ENCODE peak calls at places on chromosome X, in five cellular contexts. X is uterus; K is CD8-positive, alpha-beta T cell; C is GM12865; P is cardiac fibroblast. I is an unnamed sample.

GRCh38 chrX:70439016-70439415 is 5.6 kb upstream of the DLG3 start:
- DNase-seq in X (no peak), K (no peak), C (peak; percentile 49), P (peak; percentile 13), I (no peak)

GRCh38 chrX:53249387-53250042 is 24.5 kb upstream of the KDM5C start:
- DNase-seq in X (no peak), K (no peak), C (no peak), P (no peak), I (no peak)

GRCh38 chrX:77771601-77772000 is 14.4 kb downstream of the ATRX start:
- DNase-seq in X (no peak), K (no peak), C (no peak), P (peak; percentile 29), I (no peak)

GRCh38 chrX:54758114-54759055 is 39.7 kb downstream of the ITIH6 start:
- DNase-seq in X (no peak), K (no peak), C (no peak), P (no peak), I (no peak)

GRCh38 chrX:47807548-47807947 is 29.2 kb upstream of the ZNF81 start:
- DNase-seq in X (no peak), K (no peak), C (no peak), P (no peak), I (no peak)

GRCh38 chrX:40947276-40947675 is 138.0 kb upstream of the USP9X start:
- DNase-seq in X (no peak), K (no peak), C (no peak), P (peak; percentile 67), I (no peak)

GRCh38 chrX:40176256-40176978 is 78.7 kb upstream of the BCOR start:
- DNase-seq in X (peak; percentile 47), K (peak; percentile 79), C (peak; percentile 88), P (peak; percentile 54), I (no peak)

GRCh38 chrX:71181558-71181909 is 36.9 kb downstream of the NLGN3 start:
- DNase-seq in X (no peak), K (peak; percentile 28), C (peak; percentile 87), P (peak; percentile 10), I (no peak)

GRCh38 chrX:38941675-38942074 is 140.4 kb downstream of the MID1IP1 start:
- DNase-seq in X (no peak), K (no peak), C (no peak), P (peak; percentile 32), I (no peak)

GRCh38 chrX:38811515-38812239 is 10.4 kb downstream of the MID1IP1 start:
- DNase-seq in X (no peak), K (no peak), C (peak; percentile 21), P (no peak), I (no peak)

GRCh38 chrX:47156611-47157520 is 11.8 kb downstream of the RBM10 start:
- DNase-seq in X (no peak), K (no peak), C (no peak), P (no peak), I (peak; percentile 15)

GRCh38 chrX:46994096-46994495 is 81.9 kb downstream of the JADE3 start:
- DNase-seq in X (no peak), K (no peak), C (no peak), P (no peak), I (no peak)

GRCh38 chrX:68177542-68177941 is 255.8 kb downstream of the OPHN1 start:
- DNase-seq in X (no peak), K (no peak), C (no peak), P (no peak), I (no peak)

GRCh38 chrX:84475596-84475995 is 26.7 kb downstream of the HDX start:
- DNase-seq in X (no peak), K (no peak), C (no peak), P (no peak), I (no peak)

GRCh38 chrX:71998836-71999509 is 88.3 kb downstream of the NHSL2 start:
- DNase-seq in X (peak; percentile 43), K (peak; percentile 52), C (peak; percentile 29), P (peak; percentile 33), I (no peak)

GRCh38 chrX:14427614-14428013 is 101.7 kb upstream of the GLRA2 start:
- DNase-seq in X (no peak), K (no peak), C (no peak), P (no peak), I (no peak)

GRCh38 chrX:40279762-40280161 is 182.0 kb upstream of the BCOR start:
- DNase-seq in X (no peak), K (no peak), C (no peak), P (no peak), I (no peak)

GRCh38 chrX:2629316-2630168 is 61.6 kb upstream of the CD99 start:
- DNase-seq in X (no peak), K (no peak), C (peak; percentile 6), P (no peak), I (no peak)

GRCh38 chrX:9310596-9310995 is 154.3 kb upstream of the TBL1X start:
- DNase-seq in X (no peak), K (no peak), C (no peak), P (peak; percentile 7), I (no peak)

GRCh38 chrX:123215397-123216089 is 31.5 kb downstream of the GRIA3 start:
- DNase-seq in X (no peak), K (no peak), C (no peak), P (no peak), I (no peak)

GRCh38 chrX:71053217-71053621 is 14.9 kb downstream of the SNX12 start:
- DNase-seq in X (no peak), K (no peak), C (peak; percentile 90), P (peak; percentile 69), I (no peak)

GRCh38 chrX:71282514-71283408 is 674 bp upstream of the NONO start:
- DNase-seq in X (no peak), K (peak; percentile 43), C (peak; percentile 73), P (peak; percentile 51), I (peak; percentile 1)

DNA sequence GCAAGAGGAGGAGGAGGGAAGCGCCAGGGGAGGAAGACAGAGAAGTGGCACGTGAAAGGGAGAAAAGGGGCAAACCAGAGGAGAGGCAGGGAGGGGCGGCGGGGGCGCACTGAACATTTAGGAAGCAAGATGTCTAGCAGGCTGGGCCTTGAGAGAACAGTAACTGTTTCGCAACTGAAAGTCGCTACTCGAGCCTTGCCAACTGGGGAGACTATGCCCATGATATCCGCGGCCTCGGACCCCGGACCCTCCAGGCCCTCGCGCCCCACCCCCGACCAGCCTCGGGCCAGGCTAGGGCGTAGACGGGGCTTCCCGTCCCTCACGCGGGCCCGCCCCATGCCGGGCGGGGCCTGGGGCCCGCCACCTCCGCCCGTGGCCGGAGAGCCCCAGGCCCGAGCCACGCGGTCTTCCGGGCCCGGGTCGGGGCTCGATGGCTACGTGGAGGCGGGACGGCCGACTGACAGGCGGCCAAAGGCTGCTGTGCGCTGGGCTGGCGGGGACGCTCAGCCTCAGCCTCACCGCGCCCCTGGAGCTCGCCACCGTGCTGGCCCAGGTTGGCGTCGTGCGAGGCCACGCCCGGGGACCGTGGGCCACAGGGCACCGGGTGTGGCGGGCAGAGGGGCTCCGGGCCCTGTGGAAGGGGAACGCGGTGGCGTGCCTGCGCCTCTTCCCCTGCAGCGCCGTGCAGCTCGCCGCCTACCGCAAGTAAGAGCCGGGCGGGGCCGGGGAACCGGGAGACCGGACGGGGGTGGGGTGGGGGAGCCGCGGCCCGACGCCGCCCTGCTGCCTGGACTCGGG is at the start of gene SLC25A43:
- DNase-seq in X (peak; percentile 28), K (peak; percentile 22), C (peak; percentile 58), P (peak; percentile 49), I (no peak)
- H3K4me3 ChIP-seq in X (peak within 1 kb of the TSS; percentile 31), K (peak within 1 kb of the TSS; percentile 57), C (peak within 1 kb of the TSS; percentile 80), P (peak within 1 kb of the TSS; percentile 56), I (peak within 1 kb of the TSS; percentile 51)

GRCh38 chrX:21757960-21758359 is at the start of gene SMPX:
- DNase-seq in X (no peak), K (no peak), C (no peak), P (no peak), I (no peak)

GRCh38 chrX:21758488-21758887 is 572 bp upstream of the SMPX start:
- DNase-seq in X (no peak), K (no peak), C (no peak), P (no peak), I (no peak)

DNA sequence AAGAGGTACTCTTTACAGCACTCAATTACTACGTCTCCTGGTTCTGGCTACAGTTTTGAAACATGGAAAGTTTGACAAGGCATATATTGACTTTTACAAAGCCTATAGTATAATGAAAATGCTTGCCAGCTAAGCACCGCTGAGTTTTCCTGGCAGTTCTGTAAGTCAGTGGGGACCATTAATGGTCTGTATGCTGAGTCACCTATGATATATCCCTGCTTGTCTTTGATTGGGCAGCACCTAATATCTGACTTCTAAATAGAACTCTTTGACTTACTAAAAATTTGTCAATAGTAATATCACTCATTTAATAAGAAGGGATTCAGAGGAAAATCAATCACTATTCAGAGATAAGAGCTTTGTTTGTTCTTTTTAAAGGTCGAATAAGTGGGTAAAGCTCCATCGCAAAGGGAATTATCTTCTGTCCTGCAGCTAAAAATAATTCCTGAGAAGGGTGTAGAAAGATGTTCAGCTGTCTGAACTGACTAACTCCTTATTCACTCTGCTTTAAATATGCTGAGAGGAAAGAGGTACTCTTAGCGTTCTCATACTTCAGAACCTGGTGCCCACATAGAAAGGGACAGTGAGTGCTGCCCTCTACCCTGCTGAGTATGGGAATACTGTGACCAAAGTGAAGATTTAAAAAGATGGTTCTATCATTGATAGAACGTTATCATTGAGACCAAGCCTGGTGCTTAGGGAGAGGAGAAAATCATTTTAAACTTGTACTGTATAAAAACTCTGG is 959 bp downstream of the SMPX start:
- DNase-seq in X (no peak), K (no peak), C (no peak), P (no peak), I (no peak)
- TF ChIP-seq CTCF in X (no peak), K (no peak), C (no peak), P (no peak), I (no peak)

DNA sequence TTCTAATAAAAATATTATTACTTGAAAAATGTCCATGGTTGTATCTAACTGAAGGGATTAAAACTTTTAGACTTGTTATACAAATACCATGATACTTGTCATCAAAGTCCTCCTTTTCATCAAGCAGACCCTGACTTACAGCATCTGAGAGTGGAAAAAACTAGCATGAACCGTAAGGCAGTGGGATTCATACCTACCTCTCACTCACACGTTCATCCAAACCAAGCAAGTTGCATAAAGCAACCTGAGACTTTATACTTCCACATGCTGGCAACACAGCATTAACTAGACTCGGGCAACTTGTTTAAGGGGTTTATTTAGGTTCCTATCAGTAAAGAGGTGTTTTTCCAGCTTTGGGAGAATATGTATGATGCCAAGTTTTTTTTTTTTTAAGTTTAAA is 22.6 kb upstream of the TLR7 start:
- DNase-seq in X (no peak), K (no peak), C (peak; percentile 47), P (no peak), I (no peak)
- H3K4me3 ChIP-seq in X (no peak overlapping the region), K (no peak overlapping the region), C (peak overlapping the region; percentile 50), P (no peak overlapping the region), I (no peak overlapping the region)

DNA sequence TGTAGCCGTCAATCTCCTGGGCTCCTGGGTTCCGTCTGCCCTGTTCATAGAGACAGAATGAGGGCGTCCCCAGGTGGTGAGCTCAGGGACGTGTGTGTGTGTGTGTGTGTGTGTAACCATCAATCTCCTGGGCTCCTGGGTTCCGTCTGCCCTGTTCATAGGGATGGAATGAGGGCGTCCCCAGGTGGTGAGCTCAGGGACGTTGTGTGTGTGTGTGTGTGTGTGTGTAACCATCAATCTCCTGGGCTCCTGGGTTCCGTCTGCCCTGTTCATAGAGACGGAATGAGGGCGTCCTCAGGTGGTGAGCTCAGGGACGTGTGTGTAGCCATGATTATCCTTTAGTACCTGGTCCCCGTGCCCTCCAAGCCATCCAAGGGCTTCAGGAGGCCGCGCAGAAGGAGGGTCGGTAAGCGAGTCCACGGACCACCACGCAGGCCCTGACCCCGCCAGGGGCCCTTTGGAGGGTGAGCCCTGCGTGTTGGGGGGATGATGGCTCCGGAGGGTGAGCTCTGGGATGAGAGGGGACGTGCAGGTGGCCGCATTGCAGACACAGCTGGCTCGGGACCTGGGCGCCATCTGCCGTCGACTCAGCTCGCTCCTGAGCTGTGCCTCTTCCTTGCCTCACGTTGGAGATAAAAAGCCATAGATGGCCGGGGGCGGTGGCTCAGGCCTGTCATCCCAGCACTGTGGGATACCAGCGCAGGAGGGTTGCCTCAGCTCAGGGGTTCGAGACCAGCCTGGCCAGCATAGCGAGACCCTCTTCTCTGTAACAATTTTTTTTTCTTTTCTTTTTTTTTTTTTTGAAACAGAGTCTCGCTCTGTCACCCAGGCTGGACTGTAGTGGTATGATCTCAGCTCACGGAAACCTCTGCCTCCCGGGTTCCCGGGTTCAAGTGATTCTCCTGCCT is 5.4 kb upstream of the GTPBP6 start:
- DNase-seq in X (peak; percentile 57), K (peak; percentile 55), C (peak; percentile 64), P (peak; percentile 68), I (peak; percentile 70)
- TF ChIP-seq CTCF in X (no peak), K (no peak), C (no peak), P (no peak), I (no peak)

I was measured in astrocyte of the cerebellum.